ENCODE peak calls at places on chromosomes 7 and 10, in four cellular contexts. G is A549, U is K562, I is HepG2. X is an unnamed sample.

GRCh38 chr10:67549390-67549789 is 146.6 kb downstream of the CTNNA3 start:
- DNase-seq in I (no peak), G (no peak), U (no peak), X (no peak)

GRCh38 chr7:120337308-120337907 is 64.4 kb downstream of the KCND2 start:
- DNase-seq in G (peak), I (peak), U (peak), X (no peak)

GRCh38 chr10:48287417-48288391 is 13.2 kb upstream of the FRMPD2 start:
- DNase-seq in G (no peak), U (no peak), I (no peak), X (no peak)

GRCh38 chr7:151056286-151057037 is 1.2 kb downstream of the CDK5 start:
- DNase-seq in U (peak), I (no peak), G (no peak), X (peak)

GRCh38 chr7:526474-527034 is 6.9 kb upstream of the PDGFA start:
- DNase-seq in G (no peak), I (no peak), U (no peak), X (no peak)

GRCh38 chr7:25565949-25566348 is 337.7 kb upstream of the NPVF start:
- DNase-seq in U (peak), G (peak), I (peak), X (peak)

GRCh38 chr7:99123571-99124033 is 20.3 kb downstream of the SMURF1 start:
- DNase-seq in G (no peak), I (no peak), U (no peak), X (no peak)

GRCh38 chr10:76632158-76633051 is 1005.2 kb downstream of the KCNMA1 start:
- DNase-seq in U (no peak), I (no peak), G (peak), X (peak)

GRCh38 chr7:42091461-42092229 is 145.4 kb downstream of the GLI3 start:
- DNase-seq in U (no peak), I (peak), G (no peak), X (peak)

GRCh38 chr10:28788252-28788651 is 110.9 kb downstream of the BAMBI start:
- DNase-seq in G (no peak), I (no peak), U (no peak), X (no peak)

GRCh38 chr7:126657599-126658358 is 595.0 kb downstream of the GRM8 start:
- DNase-seq in G (no peak), I (peak), U (no peak), X (no peak)

GRCh38 chr7:31134246-31135188 is 82.4 kb downstream of the ADCYAP1R1 start:
- DNase-seq in U (peak), G (peak), I (peak), X (peak)

GRCh38 chr10:31374146-31374696 is 55.2 kb downstream of the ZEB1 start:
- DNase-seq in I (no peak), G (no peak), U (no peak), X (no peak)

GRCh38 chr10:79264942-79265341 is 82.3 kb upstream of the PPIF start:
- DNase-seq in G (no peak), I (no peak), U (no peak), X (no peak)

GRCh38 chr7:148921806-148922205 is 37.7 kb upstream of the EZH2 start:
- DNase-seq in G (no peak), U (no peak), I (no peak), X (no peak)

GRCh38 chr7:128827971-128828711 is 2.1 kb upstream of the FLNC start:
- DNase-seq in I (peak), U (peak), G (no peak), X (no peak)

GRCh38 chr10:133124357-133125211 is 35.4 kb upstream of the KNDC1 start:
- DNase-seq in U (peak), G (peak), I (no peak), X (peak)

GRCh38 chr7:22696672-22697071 is 30.3 kb upstream of the IL6 start:
- DNase-seq in I (no peak), G (no peak), U (peak), X (no peak)

GRCh38 chr10:58438986-58439385 is 53.8 kb downstream of the TFAM start:
- DNase-seq in I (no peak), G (no peak), U (no peak), X (no peak)

GRCh38 chr7:37032258-37032601 is 307.9 kb upstream of the AOAH start:
- DNase-seq in U (no peak), I (no peak), G (no peak), X (no peak)

GRCh38 chr7:422191-422885 is 97.3 kb downstream of the PDGFA start:
- DNase-seq in I (no peak), U (no peak), G (no peak), X (no peak)

GRCh38 chr7:41005381-41005901 is 697.4 kb downstream of the INHBA start:
- DNase-seq in G (no peak), I (no peak), U (no peak), X (no peak)

GRCh38 chr7:41881313-41882130 is 178.6 kb upstream of the INHBA start:
- DNase-seq in I (no peak), U (no peak), G (no peak), X (no peak)

GRCh38 chr10:126063353-126063791 is 167.0 kb downstream of the FANK1 start:
- DNase-seq in U (no peak), G (no peak), I (no peak), X (no peak)

GRCh38 chr7:1234794-1235500 is 2.3 kb downstream of the UNCX start:
- DNase-seq in I (no peak), U (no peak), G (no peak), X (peak)

GRCh38 chr10:70575874-70576802 is 26.4 kb downstream of the PRF1 start:
- DNase-seq in U (peak), G (no peak), I (peak), X (no peak)

GRCh38 chr7:156318926-156319325 is 321.6 kb upstream of the RNF32 start:
- DNase-seq in U (no peak), I (no peak), G (no peak), X (no peak)

GRCh38 chr10:66799474-66799873 is 126.4 kb upstream of the LRRTM3 start:
- DNase-seq in I (no peak), U (no peak), G (no peak), X (no peak)

GRCh38 chr10:103231047-103231551 is 14.6 kb upstream of the RPEL1 start:
- DNase-seq in I (peak), G (peak), U (no peak), X (peak)

GRCh38 chr7:75572396-75572795 is 80.3 kb downstream of the SPDYE5 start:
- DNase-seq in U (no peak), G (no peak), I (no peak), X (no peak)

GRCh38 chr7:75572814-75573213 is 80.7 kb downstream of the SPDYE5 start:
- DNase-seq in I (no peak), U (no peak), G (no peak), X (no peak)

GRCh38 chr7:75573477-75574019 is 81.4 kb downstream of the SPDYE5 start:
- DNase-seq in G (no peak), U (no peak), I (no peak), X (no peak)

GRCh38 chr7:75578081-75578480 is 86.0 kb downstream of the SPDYE5 start:
- DNase-seq in G (no peak), U (no peak), I (no peak), X (no peak)

GRCh38 chr7:75575488-75576112 is 83.5 kb downstream of the SPDYE5 start:
- DNase-seq in U (no peak), I (no peak), G (no peak), X (no peak)
- TF ChIP-seq NR3C1 in U (no peak), I (no peak), G (no peak), X (no peak)

DNA sequence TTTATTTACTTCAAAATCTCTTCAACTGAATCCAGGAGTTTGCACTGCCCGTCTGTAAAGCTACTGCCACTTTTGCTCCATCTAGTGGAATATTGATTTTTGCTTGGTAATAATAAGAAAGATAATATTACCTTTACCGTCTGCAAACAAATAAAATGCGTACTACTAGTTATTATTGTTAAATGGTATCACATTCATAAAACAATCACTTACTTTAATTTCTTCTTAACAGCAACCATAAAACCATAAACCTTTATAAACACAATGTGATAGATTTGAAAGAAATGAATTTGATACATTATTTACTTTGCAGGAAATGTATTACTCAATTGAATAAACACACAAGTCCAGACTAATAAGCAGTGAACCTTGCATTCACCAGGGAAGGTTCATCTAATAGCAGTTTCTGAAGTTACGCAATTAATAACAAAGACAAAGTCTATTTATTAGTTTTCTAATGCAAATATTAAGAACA is 6.4 kb downstream of the AGMO start:
- DNase-seq in I (peak), G (no peak), U (no peak), X (no peak)
- TF ChIP-seq NR3C1 in I (no peak), G (no peak), U (no peak), X (no peak)

DNA sequence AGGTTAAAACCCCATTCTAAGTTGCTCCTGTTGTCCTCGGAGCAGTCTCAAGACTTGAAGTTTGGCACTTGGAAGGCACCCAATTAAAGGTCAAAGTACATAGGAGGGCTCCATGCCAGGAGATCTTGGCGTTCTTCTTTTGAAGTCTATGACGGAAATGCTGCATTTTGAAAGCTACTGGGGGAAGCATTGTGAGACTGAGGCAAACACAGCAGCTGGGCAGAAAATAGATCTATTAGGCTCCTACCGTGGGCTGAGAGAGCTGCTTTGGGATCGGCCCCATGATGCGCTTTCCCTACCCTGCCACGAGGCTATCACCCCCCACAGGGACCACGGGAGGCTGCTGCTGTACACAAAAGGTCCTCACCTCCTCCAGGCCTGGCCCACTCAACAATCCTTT is 20.0 kb downstream of the KIAA1549 start:
- DNase-seq in U (no peak), G (no peak), I (no peak), X (no peak)
- TF ChIP-seq NR3C1 in U (no peak), G (no peak), I (no peak), X (no peak)

GRCh38 chr10:119304541-119304940 is 97.2 kb downstream of the GRK5 start:
- DNase-seq in U (no peak), G (no peak), I (no peak), X (no peak)

GRCh38 chr10:119305860-119306513 is 98.6 kb downstream of the GRK5 start:
- DNase-seq in U (peak), I (no peak), G (peak), X (no peak)

GRCh38 chr10:119306964-119307363 is 99.6 kb downstream of the GRK5 start:
- DNase-seq in G (no peak), U (no peak), I (no peak), X (no peak)

GRCh38 chr10:119308089-119308488 is 100.7 kb downstream of the GRK5 start:
- DNase-seq in U (no peak), G (no peak), I (no peak), X (no peak)

GRCh38 chr10:119306514-119306951 is 99.2 kb downstream of the GRK5 start:
- DNase-seq in G (peak), U (peak), I (no peak), X (peak)
- TF ChIP-seq NR3C1 in G (no peak), U (no peak), I (no peak), X (no peak)

X was measured in WTC11.